ENCODE peak calls at places on chromosomes 12 and 14, in four cellular contexts. G is A549, O is HepG2, L is K562. K is an unnamed sample.

GRCh38 chr14:73239463-73240241 is 2.3 kb downstream of the PAPLN start:
- DNase-seq in G (no peak), O (no peak), L (no peak), K (peak; percentile 75)

GRCh38 chr12:109236257-109236656 is 72.8 kb downstream of the FOXN4 start:
- DNase-seq in G (no peak), O (no peak), L (no peak), K (no peak)

GRCh38 chr12:27505124-27505523 is 18.9 kb upstream of the PPFIBP1 start:
- DNase-seq in G (no peak), O (no peak), L (no peak), K (no peak)

GRCh38 chr12:107557026-107557425 is 128.6 kb upstream of the PWP1 start:
- DNase-seq in G (no peak), O (no peak), L (no peak), K (no peak)

GRCh38 chr14:23358553-23359166 is 6.0 kb upstream of the SLC22A17 start:
- DNase-seq in G (no peak), O (no peak), L (no peak), K (no peak)

GRCh38 chr14:43795600-43796228 is 711.4 kb downstream of the FSCB start:
- DNase-seq in G (peak; percentile 25), O (peak; percentile 50), L (no peak), K (no peak)

GRCh38 chr12:41983896-41984295 is 160.8 kb downstream of the GXYLT1 start:
- DNase-seq in G (no peak), O (no peak), L (no peak), K (no peak)

GRCh38 chr14:38578278-38578681 is 322.4 kb upstream of the CLEC14A start:
- DNase-seq in G (no peak), O (no peak), L (no peak), K (peak; percentile 10)

GRCh38 chr12:64998327-64999156 is 122.6 kb downstream of the WIF1 start:
- DNase-seq in G (no peak), O (peak; percentile 33), L (no peak), K (no peak)

GRCh38 chr12:32107376-32108267 is 975 bp downstream of the BICD1 start:
- DNase-seq in G (peak; percentile 45), O (peak; percentile 11), L (peak; percentile 18), K (no peak)

GRCh38 chr12:115542656-115543055 is 734.8 kb downstream of the MED13L start:
- DNase-seq in G (peak; percentile 10), O (peak; percentile 10), L (no peak), K (no peak)

GRCh38 chr14:21039585-21040369 is 2.4 kb upstream of the RNASE7 start:
- DNase-seq in G (peak; percentile 63), O (peak; percentile 85), L (no peak), K (peak; percentile 33)

GRCh38 chr12:76636141-76636692 is 76.6 kb upstream of the OSBPL8 start:
- DNase-seq in G (no peak), O (no peak), L (peak; percentile 21), K (no peak)

GRCh38 chr12:55676707-55677106 is 31.0 kb downstream of the ITGA7 start:
- DNase-seq in G (no peak), O (no peak), L (no peak), K (no peak)

GRCh38 chr12:120278137-120279069 is 12.9 kb upstream of the PXN start:
- DNase-seq in G (no peak), O (no peak), L (no peak), K (no peak)

GRCh38 chr12:19561411-19561961 is 122.2 kb downstream of the AEBP2 start:
- DNase-seq in G (no peak), O (no peak), L (no peak), K (no peak)

GRCh38 chr14:101228949-101229541 is 325.5 kb upstream of the RTL1 start:
- DNase-seq in G (peak; percentile 58), O (no peak), L (no peak), K (no peak)

GRCh38 chr12:94244165-94245133 is 96.1 kb downstream of the PLXNC1 start:
- DNase-seq in G (no peak), O (no peak), L (no peak), K (no peak)

GRCh38 chr12:27999970-28000369 is 27.4 kb upstream of the PTHLH start:
- DNase-seq in G (no peak), O (no peak), L (no peak), K (no peak)

GRCh38 chr14:74501135-74501614 is 7.6 kb downstream of the ISCA2 start:
- DNase-seq in G (peak; percentile 68), O (peak; percentile 52), L (peak; percentile 27), K (peak; percentile 79)

GRCh38 chr12:52566847-52567291 is 6.8 kb downstream of the KRT74 start:
- DNase-seq in G (no peak), O (no peak), L (peak; percentile 40), K (no peak)

GRCh38 chr14:35506927-35507326 is 27.0 kb upstream of the INSM2 start:
- DNase-seq in G (no peak), O (no peak), L (no peak), K (no peak)

GRCh38 chr12:57127101-57127709 is 1.1 kb upstream of the LRP1 start:
- DNase-seq in G (peak; percentile 79), O (peak; percentile 84), L (peak; percentile 66), K (peak; percentile 76)

GRCh38 chr14:20400589-20400964 is 12.7 kb downstream of the TEP1 start:
- DNase-seq in G (no peak), O (no peak), L (no peak), K (no peak)

GRCh38 chr14:56491299-56492285 is 88.0 kb upstream of the TMEM260 start:
- DNase-seq in G (peak; percentile 72), O (peak; percentile 49), L (peak; percentile 22), K (peak; percentile 72)

DNA sequence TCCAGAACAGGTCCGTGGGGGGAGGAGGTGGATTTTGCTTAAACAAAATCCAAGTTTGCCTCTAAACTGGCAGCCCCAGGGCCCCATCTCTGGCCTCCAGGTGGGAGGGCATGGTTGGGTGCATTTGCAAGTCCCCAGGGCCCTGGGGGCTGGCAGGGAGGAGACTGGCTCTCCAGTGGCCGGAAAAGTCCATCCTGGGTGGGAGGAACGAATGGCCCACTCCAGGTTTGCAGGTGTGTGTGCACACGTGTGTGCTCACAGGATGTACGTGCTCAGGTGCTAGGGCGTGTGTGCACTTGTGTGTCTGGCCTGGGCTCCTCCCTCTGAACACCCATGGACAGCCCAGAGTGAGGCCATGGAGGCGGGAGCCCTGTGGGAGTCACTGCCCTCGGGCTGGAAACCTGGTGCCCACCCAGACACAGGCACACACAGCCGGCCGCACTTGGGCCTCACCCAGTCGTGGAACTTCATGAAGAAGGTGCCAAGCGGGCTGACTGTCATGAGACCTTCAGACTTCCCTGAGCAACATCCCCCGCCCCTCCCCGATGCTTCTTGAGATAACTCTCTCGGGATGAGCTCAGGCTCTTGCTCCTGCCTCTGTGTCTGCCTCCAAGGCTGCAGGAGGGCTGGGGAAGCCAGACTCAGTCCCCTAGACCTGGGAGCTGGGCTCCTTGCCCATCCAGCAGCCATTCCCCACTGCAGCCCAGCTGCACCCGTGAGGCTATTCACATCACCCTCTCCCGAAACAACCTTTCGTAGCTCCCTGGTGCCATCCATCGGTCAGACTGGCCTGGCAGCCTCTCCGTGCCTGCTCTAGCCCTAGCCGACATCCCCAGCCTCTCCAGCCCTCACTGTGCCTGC is 9.4 kb downstream of the AHNAK2 start:
- DNase-seq in G (peak; percentile 79), O (no peak), L (no peak), K (no peak)
- TF ChIP-seq NR3C1 in G (no peak), O (no peak), L (no peak), K (no peak)

GRCh38 chr12:91994208-91994797 is 151.3 kb downstream of the BTG1 start:
- DNase-seq in G (no peak), O (no peak), L (no peak), K (no peak)

GRCh38 chr12:91990525-91990924 is 155.1 kb downstream of the BTG1 start:
- DNase-seq in G (no peak), O (no peak), L (no peak), K (no peak)

GRCh38 chr12:91989143-91989542 is 156.5 kb downstream of the BTG1 start:
- DNase-seq in G (no peak), O (no peak), L (no peak), K (no peak)

GRCh38 chr12:91993287-91994028 is 152.2 kb downstream of the BTG1 start:
- DNase-seq in G (no peak), O (no peak), L (no peak), K (no peak)

GRCh38 chr12:91991397-91992187 is 154.1 kb downstream of the BTG1 start:
- DNase-seq in G (peak; percentile 33), O (no peak), L (no peak), K (no peak)
- TF ChIP-seq NR3C1 in G (no peak), O (no peak), L (no peak), K (no peak)

DNA sequence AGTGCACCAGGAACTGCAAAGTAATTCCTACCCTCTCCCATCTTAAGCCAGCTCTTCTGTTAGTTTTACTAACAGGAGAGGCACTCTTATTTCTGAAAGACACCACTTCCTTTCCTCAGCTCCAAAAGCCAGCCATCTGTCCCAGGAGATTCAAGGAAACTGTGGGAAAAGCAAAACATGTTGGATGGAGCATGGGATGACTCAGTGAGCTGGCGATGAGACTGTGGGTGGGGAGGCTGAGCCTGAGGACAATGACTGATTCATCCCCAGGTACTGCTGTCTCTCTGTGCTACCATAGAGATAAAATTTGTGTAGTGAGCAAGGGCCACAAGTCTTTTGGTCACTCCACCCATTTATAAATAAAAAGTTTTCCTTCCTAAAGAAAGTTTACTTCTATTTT is 141.4 kb downstream of the MYRFL start:
- DNase-seq in G (peak; percentile 47), O (peak; percentile 3), L (no peak), K (no peak)
- TF ChIP-seq NR3C1 in G (no peak), O (no peak), L (no peak), K (no peak)

GRCh38 chr14:32382704-32383103 is 53.6 kb downstream of the AKAP6 start:
- DNase-seq in G (peak; percentile 40), O (no peak), L (no peak), K (peak; percentile 27)
- TF ChIP-seq NR3C1 in G (no peak), O (no peak), L (no peak), K (no peak)

GRCh38 chr12:90311561-90311960 is 602.9 kb upstream of the ATP2B1 start:
- DNase-seq in G (no peak), O (no peak), L (no peak), K (no peak)
- TF ChIP-seq NR3C1 in G (no peak), O (no peak), L (no peak), K (no peak)

K was measured in WTC11.